ENCODE peak calls at places on chromosomes 2 and 18, in seven cellular contexts. A is NCI-H524 treated with DMSO at 0.1 percent for 48 hours; W is pancreas; U is activated naive CD8-positive, alpha-beta T cell treated with anti-CD3 and anti-CD28 coated beads, Interleukin-2, amount 10 ng/mL, durations not matched to agents 7 days and 5 days; P is BE2C; Z is HCEC 1CT; K is NCI-H774. D is an unnamed sample.

GRCh38 chr2:64262068-64262467 is 117.8 kb upstream of the PELI1 start:
- DNase-seq in A (no peak), U (no peak), W (no peak), P (no peak), K (no peak), Z (peak; percentile 72), D (no peak)

GRCh38 chr2:207970138-207970824 is 55.0 kb downstream of the PLEKHM3 start:
- DNase-seq in A (no peak), P (no peak), K (no peak), W (no peak), U (no peak), Z (no peak), D (no peak)

GRCh38 chr2:1940660-1941059 is 196.3 kb upstream of the PXDN start:
- DNase-seq in K (peak; percentile 71), Z (no peak), A (no peak), U (no peak), W (peak; percentile 59), P (peak; percentile 16), D (no peak)

GRCh38 chr2:47653909-47654789 is 128.8 kb upstream of the MSH6 start:
- DNase-seq in P (peak; percentile 50), U (no peak), K (no peak), Z (peak; percentile 21), A (no peak), W (peak; percentile 42), D (no peak)

GRCh38 chr2:196801578-196801977 is 2.1 kb upstream of the GTF3C3 start:
- DNase-seq in U (no peak), K (no peak), P (no peak), Z (no peak), W (no peak), A (no peak), D (no peak)

GRCh38 chr2:217248312-217248935 is 388.6 kb upstream of the TNP1 start:
- DNase-seq in Z (no peak), W (peak; percentile 31), K (no peak), A (no peak), P (peak; percentile 87), U (no peak), D (no peak)

GRCh38 chr2:101367508-101367907 is 19.8 kb downstream of the CREG2 start:
- DNase-seq in A (peak; percentile 15), W (no peak), P (no peak), K (no peak), Z (no peak), U (no peak), D (no peak)

GRCh38 chr18:13604751-13605150 is 121.6 kb downstream of the FAM210A start:
- DNase-seq in U (no peak), P (no peak), A (no peak), W (no peak), K (no peak), Z (no peak), D (no peak)

GRCh38 chr2:203534486-203535077 is 519 bp downstream of the RAPH1 start:
- DNase-seq in A (no peak), U (no peak), Z (no peak), P (no peak), W (no peak), K (peak; percentile 8), D (no peak)

GRCh38 chr2:102147935-102148334 is 5.4 kb downstream of the IL1R1 start:
- DNase-seq in U (no peak), Z (no peak), W (no peak), K (no peak), P (no peak), A (no peak), D (no peak)

GRCh38 chr2:225735844-225736243 is 336.3 kb downstream of the NYAP2 start:
- DNase-seq in Z (peak; percentile 85), A (no peak), U (no peak), W (no peak), P (no peak), K (no peak), D (peak; percentile 86)

GRCh38 chr2:135052042-135052876 is at the start of gene RAB3GAP1:
- DNase-seq in U (peak; percentile 92), W (peak; percentile 68), K (peak; percentile 34), A (peak; percentile 44), P (peak; percentile 63), Z (peak; percentile 85), D (peak; percentile 37)